ENCODE peak calls at places on chromosomes 5 and 9, in six cellular contexts. U is heart left ventricle, Z is uterus, V is breast epithelium, T is GM12891, K is HCT116. L is an unnamed sample.

GRCh38 chr5:72651779-72652178 is 144.6 kb upstream of the ZNF366 start:
- DNase-seq in U (no peak), Z (no peak), V (no peak), T (no peak), K (no peak), L (peak)

GRCh38 chr9:6113312-6113711 is 97.9 kb upstream of the RANBP6 start:
- DNase-seq in U (no peak), Z (no peak), V (no peak), T (no peak), K (no peak), L (no peak)

GRCh38 chr5:87876616-87877015 is 392.0 kb downstream of the TMEM161B start:
- DNase-seq in U (no peak), Z (no peak), V (no peak), T (no peak), K (no peak), L (no peak)

GRCh38 chr9:85157763-85158162 is 488.2 kb downstream of the NTRK2 start:
- DNase-seq in U (no peak), Z (no peak), V (no peak), T (no peak), K (no peak), L (no peak)

GRCh38 chr9:32627394-32627954 is 8.0 kb downstream of the TAF1L start:
- DNase-seq in U (no peak), Z (no peak), V (no peak), T (no peak), K (peak), L (no peak)

GRCh38 chr5:143161893-143162520 is 241.5 kb downstream of the NR3C1 start:
- DNase-seq in U (peak), Z (no peak), V (no peak), T (no peak), K (no peak), L (no peak)

GRCh38 chr5:121913397-121913796 is 48.4 kb upstream of the SRFBP1 start:
- DNase-seq in U (no peak), Z (no peak), V (no peak), T (no peak), K (no peak), L (no peak)

GRCh38 chr9:11549311-11549794 is 936.6 kb upstream of the PTPRD start:
- DNase-seq in U (no peak), Z (no peak), V (no peak), T (no peak), K (no peak), L (no peak)

GRCh38 chr9:84174486-84174885 is 166.1 kb downstream of the SLC28A3 start:
- DNase-seq in U (no peak), Z (no peak), V (no peak), T (no peak), K (no peak), L (no peak)

GRCh38 chr5:19923742-19924141 is 64.3 kb downstream of the CDH18 start:
- DNase-seq in U (no peak), Z (no peak), V (no peak), T (no peak), K (no peak), L (no peak)

GRCh38 chr5:19626218-19626617 is 361.8 kb downstream of the CDH18 start:
- DNase-seq in U (no peak), Z (no peak), V (no peak), T (no peak), K (no peak), L (no peak)

GRCh38 chr5:76874088-76874581 is 24.3 kb downstream of the S100Z start:
- DNase-seq in U (no peak), Z (no peak), V (no peak), T (no peak), K (no peak), L (no peak)

GRCh38 chr9:6955251-6955921 is 197.6 kb downstream of the KDM4C start:
- DNase-seq in U (no peak), Z (no peak), V (no peak), T (no peak), K (no peak), L (peak)

GRCh38 chr5:58235279-58235678 is 224.6 kb downstream of the PLK2 start:
- DNase-seq in U (no peak), Z (no peak), V (peak), T (no peak), K (no peak), L (no peak)

GRCh38 chr9:121743441-121744001 is 92.1 kb downstream of the DAB2IP start:
- DNase-seq in U (peak), Z (peak), V (peak), T (no peak), K (peak), L (no peak)

GRCh38 chr5:178542455-178542854 is 47.7 kb downstream of the COL23A1 start:
- DNase-seq in U (peak), Z (no peak), V (no peak), T (no peak), K (no peak), L (no peak)

DNA sequence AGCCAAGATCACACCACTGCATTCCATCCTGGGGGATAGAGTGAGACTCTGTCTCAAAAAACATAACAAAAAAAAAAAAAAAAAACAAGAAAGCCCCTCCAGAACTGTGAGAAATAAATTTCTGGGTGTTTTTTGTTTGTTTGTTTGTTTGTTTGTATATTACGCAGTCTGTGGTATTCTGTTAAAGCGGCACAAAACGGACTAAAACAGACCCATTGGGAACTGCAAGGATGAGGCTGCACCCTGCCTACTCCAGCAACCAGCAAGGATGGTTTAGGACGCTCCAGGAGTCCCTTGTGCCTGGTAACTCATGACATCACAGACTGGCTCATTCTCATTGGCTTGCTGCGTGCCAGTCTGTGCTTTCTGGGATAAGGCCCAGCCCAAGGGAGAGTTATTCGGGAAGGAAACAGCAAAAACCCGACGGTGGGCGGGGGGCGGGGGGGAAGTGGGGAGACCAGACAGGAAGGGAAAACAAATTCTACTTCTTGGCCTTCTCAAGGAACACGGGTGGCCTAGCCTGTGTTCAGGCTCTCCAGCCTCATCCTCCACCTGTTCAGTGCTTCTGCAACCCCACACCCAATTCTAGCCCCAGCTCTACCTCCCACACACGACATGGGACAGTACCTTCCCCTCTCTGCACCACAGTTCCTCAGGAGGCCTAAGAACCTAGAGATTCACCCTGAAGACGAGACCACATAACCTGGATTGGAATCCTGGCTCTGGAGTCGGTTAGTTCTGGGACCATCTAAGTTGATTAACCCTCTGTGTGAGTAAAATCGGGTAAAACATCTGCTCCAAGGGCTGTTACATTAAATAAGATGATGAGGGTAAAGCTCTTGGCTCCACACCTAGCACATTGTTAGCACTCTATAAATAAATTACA is 2.8 kb downstream of the CD74 start:
- DNase-seq in U (peak), Z (peak), V (peak), T (no peak), K (peak), L (peak)
- TF ChIP-seq POLR2A in U (no peak), Z (peak), V (no peak), T (peak), K (no peak), L (no peak)

DNA sequence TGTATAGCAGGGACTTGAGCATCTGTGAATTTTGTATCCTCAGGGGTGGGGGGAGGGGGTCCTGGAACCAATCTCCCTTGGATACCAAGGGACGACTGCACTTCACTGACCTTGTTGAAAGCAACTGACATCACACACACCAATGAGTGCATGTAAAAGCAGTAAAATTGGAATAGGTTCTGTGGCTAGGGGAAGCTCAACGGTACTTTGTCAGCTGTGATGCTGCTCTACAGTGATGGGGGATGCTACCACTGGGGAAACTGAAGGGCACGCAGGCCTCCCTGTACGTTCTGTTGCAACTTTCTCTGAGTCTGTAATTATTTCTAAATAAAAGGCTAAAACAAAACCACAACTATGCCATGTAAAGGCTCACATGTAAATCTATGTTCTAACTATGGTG is 47.1 kb upstream of the RETREG1 start:
- DNase-seq in U (no peak), Z (no peak), V (no peak), T (no peak), K (no peak), L (no peak)
- TF ChIP-seq POLR2A in U (no peak), Z (no peak), V (no peak), T (no peak), K (no peak), L (no peak)

DNA sequence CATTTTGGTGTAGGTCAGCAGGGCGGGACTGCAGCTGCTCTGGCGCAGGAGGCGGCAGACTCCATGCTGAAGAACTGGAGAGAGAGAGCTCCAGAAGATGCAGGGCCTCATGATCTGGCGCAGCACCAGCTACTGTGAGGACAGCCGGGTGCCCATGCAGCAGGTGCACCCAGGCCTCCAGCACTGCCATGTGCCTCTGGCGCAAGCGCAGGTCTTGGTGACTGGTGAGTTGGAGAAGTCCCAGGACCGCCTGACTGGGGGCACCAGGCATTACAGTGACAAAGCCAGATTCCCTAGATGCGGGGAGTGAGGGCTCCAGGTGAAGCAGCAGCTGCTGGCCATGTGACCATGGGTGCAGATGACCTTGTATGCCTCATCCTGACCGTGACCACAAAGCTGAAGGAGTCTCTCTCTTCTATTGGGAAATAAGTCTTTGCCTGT is 24.3 kb upstream of the EXOC3 start:
- DNase-seq in U (no peak), Z (no peak), V (no peak), T (no peak), K (no peak), L (no peak)
- TF ChIP-seq POLR2A in U (no peak), Z (no peak), V (no peak), T (no peak), K (no peak), L (no peak)

GRCh38 chr5:75367401-75367800 is 30.4 kb downstream of the HMGCR start:
- DNase-seq in U (no peak), Z (no peak), V (no peak), T (no peak), K (no peak), L (no peak)

GRCh38 chr5:75366787-75367186 is 29.8 kb downstream of the HMGCR start:
- DNase-seq in U (no peak), Z (no peak), V (no peak), T (no peak), K (no peak), L (no peak)

GRCh38 chr5:75363726-75364495 is 26.9 kb downstream of the HMGCR start:
- DNase-seq in U (peak), Z (no peak), V (peak), T (no peak), K (no peak), L (no peak)

GRCh38 chr5:75364571-75365280 is 27.7 kb downstream of the HMGCR start:
- DNase-seq in U (no peak), Z (no peak), V (no peak), T (no peak), K (no peak), L (no peak)

DNA sequence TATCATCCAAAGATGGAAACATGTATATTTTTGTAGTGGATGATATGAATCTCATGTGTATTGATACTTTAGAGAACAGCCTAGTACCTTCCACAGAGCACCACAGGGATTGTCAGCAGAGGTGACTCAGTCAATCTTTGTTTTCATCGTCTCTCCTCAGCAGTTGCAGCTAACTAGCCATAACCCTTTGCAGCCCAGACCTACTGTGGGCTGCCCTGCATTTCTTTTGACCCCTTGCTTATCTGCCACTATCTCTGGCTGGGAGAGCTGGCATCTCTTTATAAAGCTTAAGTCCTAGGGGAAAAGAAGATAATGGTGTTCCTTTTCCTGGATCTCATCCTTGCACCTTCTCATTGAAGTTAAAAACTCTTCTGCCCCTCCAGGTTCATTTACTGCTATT is 28.7 kb downstream of the HMGCR start:
- DNase-seq in U (no peak), Z (no peak), V (no peak), T (no peak), K (no peak), L (no peak)
- TF ChIP-seq POLR2A in U (no peak), Z (no peak), V (no peak), T (no peak), K (no peak), L (no peak)

GRCh38 chr5:98929123-98929981 is 545 bp upstream of the CHD1 start:
- DNase-seq in U (peak), Z (peak), V (peak), T (peak), K (peak), L (peak)
- TF ChIP-seq POLR2A in U (peak), Z (peak), V (peak), T (peak), K (peak), L (peak)

DNA sequence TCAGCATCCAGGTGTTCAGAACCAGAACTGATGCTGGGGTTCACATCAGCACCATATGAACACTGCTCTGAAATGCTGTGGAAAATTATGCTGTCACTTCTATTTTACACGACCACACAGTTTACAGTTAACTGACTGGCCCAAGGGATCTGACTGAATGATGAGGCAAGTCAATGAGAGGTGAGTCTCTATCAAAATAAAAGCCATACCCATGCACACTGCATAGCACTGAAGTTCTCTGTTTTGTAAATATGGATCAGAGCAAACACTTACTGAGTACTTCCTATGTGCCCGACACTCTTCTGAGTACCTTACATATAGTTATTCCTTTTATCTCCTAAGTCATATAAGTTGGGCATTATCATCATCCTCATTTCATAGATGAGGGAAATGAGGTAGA is 122.8 kb downstream of the TARS1 start:
- DNase-seq in U (no peak), Z (no peak), V (no peak), T (no peak), K (no peak), L (no peak)
- TF ChIP-seq POLR2A in U (no peak), Z (no peak), V (no peak), T (no peak), K (no peak), L (no peak)